ENCODE peak calls at places on chromosomes 1 and 21, in seven cellular contexts. X is breast epithelium, T is body of pancreas, E is tibial artery, Q is A549, K is epithelial cell of esophagus, F is keratinocyte. R is an unnamed sample.

GRCh38 chr1:223771469-223771813 is 59.1 kb downstream of the CAPN2 start:
- DNase-seq in X (no peak), T (no peak), E (no peak), Q (no peak), K (no peak), F (no peak), R (no peak)

GRCh38 chr1:35243681-35244080 is 24.8 kb upstream of the ZMYM4 start:
- DNase-seq in X (no peak), T (peak), E (no peak), Q (no peak), K (peak), F (no peak), R (no peak)

GRCh38 chr1:79322511-79323027 is 316.0 kb upstream of the ADGRL4 start:
- DNase-seq in X (no peak), T (no peak), E (no peak), Q (no peak), K (peak), F (no peak), R (no peak)

GRCh38 chr1:4529579-4530445 is 124.6 kb upstream of the AJAP1 start:
- DNase-seq in X (no peak), T (no peak), E (no peak), Q (no peak), K (no peak), F (no peak), R (no peak)

GRCh38 chr1:62962794-62963776 is 179.2 kb downstream of the ATG4C start:
- DNase-seq in X (no peak), T (peak), E (no peak), Q (peak), K (peak), F (no peak), R (peak)

GRCh38 chr1:185281245-185281644 is 35.8 kb downstream of the IVNS1ABP start:
- DNase-seq in X (no peak), T (no peak), E (no peak), Q (no peak), K (no peak), F (no peak), R (no peak)

GRCh38 chr1:20184997-20185833 is 681 bp upstream of the UBXN10 start:
- DNase-seq in X (no peak), T (no peak), E (no peak), Q (no peak), K (no peak), F (no peak), R (no peak)

GRCh38 chr1:246281639-246282038 is 225.4 kb downstream of the SMYD3 start:
- DNase-seq in X (no peak), T (no peak), E (no peak), Q (no peak), K (no peak), F (no peak), R (no peak)

GRCh38 chr1:212669102-212669501 is 30.5 kb downstream of the BATF3 start:
- DNase-seq in X (no peak), T (no peak), E (no peak), Q (peak), K (no peak), F (no peak), R (peak)

GRCh38 chr1:22189619-22190018 is 46.7 kb upstream of the WNT4 start:
- DNase-seq in X (no peak), T (no peak), E (no peak), Q (no peak), K (no peak), F (no peak), R (no peak)

GRCh38 chr1:167791281-167792209 is 69.8 kb downstream of the MPZL1 start:
- DNase-seq in X (no peak), T (peak), E (no peak), Q (no peak), K (no peak), F (no peak), R (no peak)

GRCh38 chr1:171140466-171140865 is 44.6 kb upstream of the FMO2 start:
- DNase-seq in X (no peak), T (no peak), E (no peak), Q (no peak), K (no peak), F (no peak), R (no peak)

GRCh38 chr1:109894823-109895719 is 15.6 kb upstream of the CSF1 start:
- DNase-seq in X (no peak), T (no peak), E (no peak), Q (no peak), K (no peak), F (no peak), R (no peak)

GRCh38 chr1:152501704-152502103 is 8.9 kb upstream of the LCE5A start:
- DNase-seq in X (no peak), T (no peak), E (no peak), Q (peak), K (peak), F (no peak), R (no peak)

GRCh38 chr1:108570128-108570527 is 10.2 kb downstream of the EEIG2 start:
- DNase-seq in X (no peak), T (no peak), E (no peak), Q (peak), K (peak), F (no peak), R (no peak)

GRCh38 chr1:232904131-232904530 is 46.3 kb upstream of the NTPCR start:
- DNase-seq in X (no peak), T (no peak), E (no peak), Q (no peak), K (no peak), F (no peak), R (no peak)
- TF ChIP-seq CTCF in X (no peak), T (no peak), E (no peak), Q (no peak), K (no peak), F (no peak), R (no peak)

GRCh38 chr21:41501919-41502318 is 6.0 kb downstream of the TMPRSS2 start:
- DNase-seq in X (no peak), T (peak), E (no peak), Q (no peak), K (no peak), F (no peak), R (no peak)
- TF ChIP-seq CTCF in X (no peak), T (no peak), E (no peak), Q (no peak), K (no peak), F (no peak), R (no peak)

GRCh38 chr1:74766579-74766978 is 33.6 kb downstream of the TYW3 start:
- DNase-seq in X (no peak), T (no peak), E (no peak), Q (no peak), K (peak), F (no peak), R (no peak)

GRCh38 chr1:74763714-74764301 is 30.9 kb downstream of the TYW3 start:
- DNase-seq in X (no peak), T (no peak), E (no peak), Q (no peak), K (no peak), F (no peak), R (no peak)

GRCh38 chr1:74771913-74772515 is 39.1 kb downstream of the TYW3 start:
- DNase-seq in X (no peak), T (peak), E (no peak), Q (peak), K (peak), F (no peak), R (peak)

GRCh38 chr1:74772945-74773344 is 40.0 kb downstream of the TYW3 start:
- DNase-seq in X (no peak), T (no peak), E (no peak), Q (no peak), K (no peak), F (no peak), R (no peak)

GRCh38 chr1:74767490-74767889 is 34.5 kb downstream of the TYW3 start:
- DNase-seq in X (no peak), T (peak), E (no peak), Q (peak), K (peak), F (peak), R (peak)
- TF ChIP-seq CTCF in X (no peak), T (no peak), E (no peak), Q (no peak), K (peak), F (peak), R (peak)

DNA sequence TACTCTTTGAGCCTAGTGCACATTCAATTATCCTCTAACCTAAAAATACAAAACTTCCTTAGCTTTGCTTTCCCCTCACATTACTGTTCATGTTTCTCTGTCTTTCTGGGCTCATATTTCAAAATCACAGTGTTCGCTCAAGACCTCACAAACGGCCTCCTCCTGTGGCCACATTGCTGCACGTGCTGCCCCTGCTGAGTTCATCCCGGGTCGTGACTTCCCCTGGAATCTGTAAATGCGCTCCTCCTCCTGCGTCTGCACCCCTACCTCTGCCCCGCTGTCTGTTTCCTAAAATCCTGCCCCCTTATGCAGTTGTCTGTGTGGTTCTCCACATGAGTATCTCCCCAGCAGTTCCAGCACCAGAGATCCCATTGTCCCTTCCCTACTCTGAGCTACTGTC is 45.5 kb upstream of the RAVER2 start:
- DNase-seq in X (no peak), T (no peak), E (no peak), Q (no peak), K (no peak), F (no peak), R (no peak)
- TF ChIP-seq CTCF in X (no peak), T (no peak), E (no peak), Q (no peak), K (no peak), F (no peak), R (no peak)

DNA sequence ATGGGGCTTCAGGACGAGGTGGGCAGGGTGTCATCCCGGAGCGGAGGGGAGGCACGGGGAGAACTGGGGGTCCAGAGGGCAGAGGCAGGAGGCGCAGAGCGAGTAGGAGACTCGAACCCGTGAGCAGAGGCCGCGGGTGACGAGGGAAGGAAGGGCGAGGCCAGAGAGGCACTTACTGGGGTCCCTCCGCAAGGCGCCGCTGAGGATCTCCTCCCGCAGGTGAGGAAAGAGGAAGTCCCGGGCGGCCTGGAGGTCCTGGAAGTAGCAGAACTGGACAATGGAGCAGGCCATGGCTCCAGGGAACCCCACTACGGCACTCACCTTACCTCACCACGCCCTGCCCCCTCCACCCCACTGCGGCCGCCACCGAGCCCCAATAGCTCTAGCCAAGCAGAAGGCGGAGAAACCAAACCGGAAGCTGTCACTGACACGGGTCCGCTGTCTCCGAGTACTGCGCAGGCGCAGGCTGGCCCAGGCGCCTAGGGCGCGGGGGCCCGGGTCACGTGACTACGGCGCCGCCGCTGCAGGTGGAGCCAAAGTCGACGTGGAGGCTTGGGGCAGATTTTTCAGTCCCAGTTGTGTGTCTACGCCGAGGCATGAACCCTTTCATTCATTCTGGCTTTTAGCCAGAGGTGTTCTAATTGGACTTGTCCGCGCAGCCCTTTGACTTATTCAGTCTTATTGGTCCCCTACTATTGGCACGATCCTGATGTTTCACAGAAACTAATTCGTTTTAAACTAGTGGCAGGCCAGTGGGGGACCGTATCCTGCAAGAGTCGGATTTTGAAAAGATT is at the start of gene RAB3GAP2:
- DNase-seq in X (peak), T (peak), E (peak), Q (peak), K (peak), F (peak), R (peak)
- TF ChIP-seq CTCF in X (no peak), T (no peak), E (no peak), Q (no peak), K (no peak), F (no peak), R (no peak)

DNA sequence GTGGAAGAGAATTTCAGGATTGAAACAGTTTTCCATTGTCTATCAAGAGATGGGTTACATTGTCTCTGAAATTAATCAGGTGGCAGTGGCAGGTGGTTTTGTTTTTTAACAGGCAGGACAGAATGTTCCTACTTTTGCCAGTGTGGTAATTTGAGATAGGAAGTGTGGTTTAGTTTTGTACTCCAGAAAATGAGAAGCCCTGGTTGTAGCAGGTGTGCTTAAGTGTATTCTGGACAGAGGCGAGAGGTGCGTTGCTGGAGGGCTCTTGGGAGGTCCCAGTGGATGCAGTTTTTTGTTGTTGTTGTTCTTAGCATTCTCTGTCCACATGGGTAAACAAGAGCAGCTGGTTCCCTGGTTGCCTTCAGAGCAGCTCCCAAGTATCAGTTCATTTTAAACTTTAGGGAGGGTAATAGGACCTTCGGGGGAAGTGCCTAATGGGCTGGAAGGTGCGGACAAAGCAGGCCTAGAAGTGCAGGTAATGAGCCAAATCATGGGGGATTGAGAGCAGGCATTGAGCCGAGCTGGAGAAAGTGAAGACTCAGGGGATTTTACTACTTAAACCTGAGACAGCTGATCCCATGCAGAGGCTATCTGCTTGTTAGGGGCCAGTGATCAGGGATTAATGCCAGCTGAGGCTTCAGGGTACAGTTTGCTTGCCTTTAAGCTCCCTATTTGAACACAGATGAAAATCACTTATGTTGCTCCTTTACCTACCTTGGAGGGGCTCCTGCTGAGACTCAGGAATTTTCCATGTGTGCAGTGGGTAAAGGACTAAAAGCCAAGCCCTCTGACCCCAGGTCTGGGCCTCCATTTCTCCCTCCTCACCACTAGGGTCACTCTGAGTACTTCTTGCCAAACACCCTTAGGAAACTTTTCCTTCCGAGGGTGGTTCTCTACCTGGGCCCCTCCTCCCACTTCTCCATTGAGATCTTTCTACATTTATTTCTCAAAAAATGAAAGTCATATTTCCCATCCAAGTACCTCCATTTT is 6.1 kb downstream of the PFKFB2 start:
- DNase-seq in X (no peak), T (peak), E (no peak), Q (no peak), K (no peak), F (no peak), R (no peak)
- TF ChIP-seq CTCF in X (no peak), T (no peak), E (no peak), Q (no peak), K (peak), F (no peak), R (no peak)

R was measured in endothelial cell.